ENCODE peak calls at places on chromosome 18, in four cellular contexts. V is AG04450, H is heart right ventricle, D is hepatocyte. Y is an unnamed sample.

GRCh38 chr18:48949051-48949605 is 1.6 kb downstream of the SMAD7 start:
- DNase-seq in D (peak; percentile 52), V (no peak), H (peak; percentile 42), Y (no peak)

GRCh38 chr18:55900380-55900779 is 312.4 kb upstream of the TCF4 start:
- DNase-seq in V (no peak), D (no peak), H (no peak), Y (no peak)

GRCh38 chr18:58241877-58242276 is 197.9 kb downstream of the NEDD4L start:
- DNase-seq in D (no peak), H (no peak), V (peak; percentile 46), Y (no peak)

GRCh38 chr18:76801567-76802505 is 20.5 kb upstream of the ZNF236 start:
- DNase-seq in D (peak; percentile 72), V (no peak), H (peak; percentile 24), Y (no peak)

GRCh38 chr18:3071676-3072075 is 58.7 kb upstream of the LPIN2 start:
- DNase-seq in D (no peak), H (no peak), V (no peak), Y (no peak)

GRCh38 chr18:24949908-24950307 is 402.1 kb downstream of the ZNF521 start:
- DNase-seq in V (no peak), D (no peak), H (no peak), Y (no peak)

GRCh38 chr18:45482286-45482685 is 133.0 kb upstream of the SLC14A2 start:
- DNase-seq in V (no peak), D (no peak), H (no peak), Y (no peak)

GRCh38 chr18:23872701-23873550 is 141.6 kb upstream of the TTC39C start:
- DNase-seq in D (peak; percentile 76), V (no peak), H (no peak), Y (peak; percentile 98)

GRCh38 chr18:907171-907879 is 2.7 kb downstream of the ADCYAP1 start:
- DNase-seq in D (peak; percentile 39), H (no peak), V (no peak), Y (no peak)

GRCh38 chr18:22186484-22186971 is 17.1 kb downstream of the GATA6 start:
- DNase-seq in V (no peak), D (no peak), H (no peak), Y (no peak)

GRCh38 chr18:34224423-34225217 is at the start of gene NOL4:
- DNase-seq in V (no peak), H (peak; percentile 16), D (peak; percentile 85), Y (no peak)
- TF ChIP-seq CTCF in V (no peak), H (no peak), D (peak; percentile 57), Y (peak; percentile 31)

GRCh38 chr18:11906926-11907874 is 917 bp downstream of the MPPE1 start:
- DNase-seq in D (no peak), V (no peak), H (no peak), Y (no peak)

GRCh38 chr18:11908182-11909080 is at the start of gene MPPE1:
- DNase-seq in D (peak; percentile 95), H (peak; percentile 89), V (peak; percentile 43), Y (peak; percentile 79)

GRCh38 chr18:11909081-11909410 is 929 bp upstream of the MPPE1 start:
- DNase-seq in D (no peak), H (no peak), V (no peak), Y (no peak)

GRCh38 chr18:11906181-11906580 is 1.9 kb downstream of the MPPE1 start:
- DNase-seq in V (no peak), H (no peak), D (no peak), Y (no peak)

DNA sequence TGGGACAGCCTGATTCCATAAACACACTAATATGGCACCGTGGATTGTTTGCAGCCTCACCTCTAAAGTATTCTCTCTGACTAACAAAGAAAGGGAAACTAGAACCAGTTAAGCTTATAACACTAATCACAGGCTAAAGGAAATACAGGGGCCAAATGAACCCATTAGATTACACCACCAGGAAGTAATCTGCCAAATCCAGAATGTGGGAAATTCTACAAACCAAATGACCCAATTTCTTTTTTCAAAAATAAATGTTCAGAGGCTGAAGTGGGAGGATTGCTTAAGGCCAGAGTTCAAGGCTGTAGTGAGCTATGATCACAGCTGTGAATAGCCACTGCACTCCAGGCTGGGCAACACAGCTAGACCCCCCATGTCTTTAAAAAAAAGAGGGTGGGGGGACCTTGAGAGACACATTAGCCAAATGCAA is 1.5 kb upstream of the MPPE1 start:
- DNase-seq in D (peak; percentile 37), H (no peak), V (no peak), Y (no peak)
- H3K4me3 ChIP-seq in D (no peak overlapping the region), H (no peak overlapping the region), V (no peak overlapping the region), Y (peak overlapping the region; percentile 60)

GRCh38 chr18:28541941-28542340 is 365.0 kb upstream of the CDH2 start:
- DNase-seq in V (no peak), H (no peak), D (no peak), Y (no peak)
- H3K27ac ChIP-seq in V (no peak overlapping the region), H (no peak overlapping the region), D (no peak overlapping the region), Y (no peak overlapping the region)

DNA sequence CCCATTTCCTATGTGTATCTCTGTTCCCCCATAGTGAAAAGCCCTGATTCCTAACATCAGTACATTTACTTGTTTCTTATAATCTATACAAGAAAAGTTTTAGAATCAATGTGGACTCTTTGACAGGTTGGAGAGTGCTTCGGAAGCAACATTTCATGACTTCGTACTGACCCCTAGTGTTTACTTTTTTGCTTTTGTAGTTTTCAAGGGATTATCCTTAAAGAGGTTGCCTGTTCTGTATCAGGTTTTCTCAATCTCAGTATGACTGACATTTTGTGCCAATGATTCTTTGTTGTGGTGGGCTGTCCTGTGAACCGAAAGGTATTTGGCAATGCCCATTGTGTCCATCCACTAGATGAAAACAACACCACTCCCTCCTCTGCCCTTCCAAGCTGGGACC is 43.3 kb upstream of the SERPINB2 start:
- DNase-seq in H (no peak), V (no peak), D (peak; percentile 48), Y (no peak)
- TF ChIP-seq CTCF in H (no peak), V (peak; percentile 62), D (peak; percentile 63), Y (peak; percentile 77)

GRCh38 chr18:62325806-62326645 is 916 bp downstream of the TNFRSF11A start:
- DNase-seq in D (no peak), H (no peak), V (no peak), Y (no peak)

GRCh38 chr18:62324917-62325805 is at the start of gene TNFRSF11A:
- DNase-seq in V (no peak), D (peak; percentile 83), H (no peak), Y (no peak)

GRCh38 chr18:62326646-62327348 is 1.7 kb downstream of the TNFRSF11A start:
- DNase-seq in D (no peak), V (no peak), H (no peak), Y (no peak)

GRCh38 chr18:62324355-62324828 is 718 bp upstream of the TNFRSF11A start:
- DNase-seq in D (no peak), V (no peak), H (no peak), Y (no peak)

GRCh38 chr18:62323483-62324354 is 1.4 kb upstream of the TNFRSF11A start:
- DNase-seq in H (no peak), V (no peak), D (no peak), Y (no peak)
- H3K4me3 ChIP-seq in H (no peak overlapping the region), V (no peak overlapping the region), D (no peak overlapping the region), Y (no peak overlapping the region)

DNA sequence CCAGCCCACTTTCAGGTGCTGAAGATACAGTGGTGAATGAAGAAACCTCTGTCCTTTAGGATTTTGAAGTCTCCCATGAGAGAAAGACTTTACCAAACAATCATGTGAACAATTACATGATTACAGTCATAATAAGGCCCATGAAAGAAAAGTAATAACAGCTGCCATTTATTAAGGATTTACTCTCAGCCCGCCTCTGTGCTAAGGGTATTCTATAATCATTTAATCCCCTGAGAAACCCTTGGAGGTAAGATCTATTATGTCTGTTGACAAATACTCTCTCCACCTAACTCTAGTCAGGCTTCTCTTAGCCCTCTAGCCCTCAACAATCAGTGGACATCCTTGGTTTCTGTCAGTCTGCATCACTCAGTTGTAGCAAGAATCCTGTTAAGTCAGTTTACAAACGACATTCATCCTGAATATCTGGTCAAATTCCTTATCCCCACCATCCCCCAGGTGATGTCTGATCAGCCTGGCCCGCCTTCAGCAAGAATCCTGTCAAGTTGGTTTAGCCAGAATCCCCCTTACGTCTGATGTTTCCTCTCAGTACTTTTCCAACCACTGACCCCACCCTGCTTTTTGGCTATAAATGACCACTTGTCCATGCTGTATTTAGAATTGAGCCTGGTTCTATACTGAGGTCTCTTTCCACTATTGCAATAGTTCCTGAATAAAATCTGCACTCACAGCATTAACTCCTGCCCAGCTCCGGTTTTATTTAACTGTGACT is 12.3 kb upstream of the SOCS6 start:
- DNase-seq in H (no peak), V (no peak), D (no peak), Y (no peak)
- H3K27ac ChIP-seq in H (no peak overlapping the region), V (no peak overlapping the region), D (peak overlapping the region; percentile 57), Y (no peak overlapping the region)

DNA sequence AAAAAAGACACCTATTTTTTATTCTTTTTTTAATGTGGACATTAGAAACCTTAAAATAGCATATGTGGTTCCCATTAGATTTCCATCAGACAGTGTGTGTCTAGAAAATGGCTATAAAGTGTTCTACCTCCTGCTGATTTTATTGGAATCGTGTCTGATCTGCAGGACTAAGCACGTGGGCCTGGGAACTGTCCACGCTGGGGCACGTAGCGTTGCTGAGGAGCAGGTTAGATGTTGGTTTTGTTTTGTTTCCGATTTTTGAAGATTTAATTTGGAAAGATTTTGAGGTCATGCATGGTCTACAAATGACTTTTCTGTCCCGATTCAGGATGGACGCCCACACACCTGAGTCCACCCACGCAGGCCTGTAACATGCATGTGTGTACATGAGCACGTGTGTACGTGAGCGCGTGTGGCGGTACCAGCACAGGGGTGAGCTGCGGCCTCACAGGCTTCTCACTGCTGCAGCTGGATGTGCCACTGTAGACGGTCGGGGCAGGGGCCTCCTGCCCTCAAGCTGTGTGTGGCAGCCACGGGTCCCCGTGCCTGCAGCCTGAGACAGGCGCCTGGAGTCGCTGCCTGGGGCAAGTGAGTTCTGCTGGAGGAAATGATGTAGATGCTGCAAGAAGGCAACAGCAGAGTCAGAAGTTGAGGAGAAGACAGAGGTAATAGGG is 99.7 kb upstream of the CTDP1 start:
- DNase-seq in H (no peak), D (no peak), V (no peak), Y (peak; percentile 29)
- TF ChIP-seq CTCF in H (no peak), D (no peak), V (no peak), Y (no peak)

GRCh38 chr18:69715322-69715721 is 232.4 kb downstream of the CD226 start:
- DNase-seq in V (no peak), D (no peak), H (no peak), Y (no peak)
- H3K4me3 ChIP-seq in V (no peak overlapping the region), D (no peak overlapping the region), H (no peak overlapping the region), Y (no peak overlapping the region)

GRCh38 chr18:37361223-37362157 is 204.1 kb downstream of the CELF4 start:
- DNase-seq in V (no peak), D (no peak), H (no peak), Y (no peak)

GRCh38 chr18:37362158-37362890 is 203.3 kb downstream of the CELF4 start:
- DNase-seq in H (no peak), V (no peak), D (no peak), Y (no peak)

GRCh38 chr18:37368110-37368812 is 197.3 kb downstream of the CELF4 start:
- DNase-seq in H (no peak), V (no peak), D (no peak), Y (no peak)

GRCh38 chr18:37364237-37364636 is 201.4 kb downstream of the CELF4 start:
- DNase-seq in V (no peak), H (peak; percentile 59), D (no peak), Y (no peak)
- H3K27ac ChIP-seq in V (no peak overlapping the region), H (no peak overlapping the region), D (no peak overlapping the region), Y (no peak overlapping the region)